ENCODE peak calls at places on chromosomes 2 and 18, in four cellular contexts. U, O, R and L are unnamed samples.

GRCh38 chr2:216017365-216017764 is 4.0 kb upstream of the MREG start:
- DNase-seq in U (peak; percentile 68), O (no peak), R (no peak), L (no peak)

GRCh38 chr2:170505631-170506270 is 209.4 kb upstream of the SP5 start:
- DNase-seq in U (no peak), O (peak; percentile 71), R (no peak), L (no peak)

GRCh38 chr2:53512071-53512841 is 255.3 kb upstream of the CHAC2 start:
- DNase-seq in U (no peak), O (no peak), R (no peak), L (no peak)

GRCh38 chr18:62280058-62280457 is 45.1 kb upstream of the TNFRSF11A start:
- DNase-seq in U (no peak), O (no peak), R (no peak), L (no peak)

GRCh38 chr2:223008162-223008561 is 43.8 kb upstream of the KCNE4 start:
- DNase-seq in U (no peak), O (no peak), R (no peak), L (no peak)

GRCh38 chr2:119598576-119598975 is 54.3 kb downstream of the CFAP221 start:
- DNase-seq in U (no peak), O (no peak), R (no peak), L (no peak)

GRCh38 chr2:110993557-110994231 is 127.0 kb upstream of the BCL2L11 start:
- DNase-seq in U (no peak), O (no peak), R (no peak), L (no peak)

GRCh38 chr2:18924905-18925691 is 335.7 kb upstream of the NT5C1B start:
- DNase-seq in U (no peak), O (no peak), R (no peak), L (no peak)

GRCh38 chr2:74719066-74719465 is 65.0 kb downstream of the SEMA4F start:
- DNase-seq in U (no peak), O (no peak), R (no peak), L (no peak)

GRCh38 chr18:77129150-77129551 is 3.4 kb downstream of the MBP start:
- DNase-seq in U (no peak), O (no peak), R (no peak), L (no peak)

GRCh38 chr2:150046211-150046610 is 441.3 kb downstream of the RND3 start:
- DNase-seq in U (no peak), O (no peak), R (no peak), L (no peak)

GRCh38 chr18:44681611-44682010 is 923 bp downstream of the SETBP1 start:
- DNase-seq in U (no peak), O (no peak), R (no peak), L (no peak)

GRCh38 chr2:43312751-43313641 is 86.6 kb upstream of the ZFP36L2 start:
- DNase-seq in U (no peak), O (no peak), R (no peak), L (no peak)

GRCh38 chr2:217551229-217551909 is 451.4 kb downstream of the TNS1 start:
- DNase-seq in U (no peak), O (no peak), R (no peak), L (no peak)

GRCh38 chr2:190867182-190867581 is 13.4 kb upstream of the GLS start:
- DNase-seq in U (no peak), O (no peak), R (no peak), L (no peak)

GRCh38 chr2:216006164-216006663 is 7.1 kb downstream of the MREG start:
- DNase-seq in U (peak; percentile 73), O (no peak), R (no peak), L (no peak)

GRCh38 chr2:168920504-168921157 is 19.5 kb downstream of the G6PC2 start:
- DNase-seq in U (no peak), O (no peak), R (peak; percentile 13), L (no peak)

GRCh38 chr18:44625367-44625766 is 55.3 kb upstream of the SETBP1 start:
- DNase-seq in U (no peak), O (no peak), R (no peak), L (no peak)

GRCh38 chr18:58937913-58938312 is 73.2 kb downstream of the ZNF532 start:
- DNase-seq in U (no peak), O (no peak), R (no peak), L (no peak)

GRCh38 chr2:44135307-44135706 is 33.4 kb upstream of the PPM1B start:
- DNase-seq in U (no peak), O (no peak), R (no peak), L (no peak)

GRCh38 chr2:198309673-198310280 is 505.4 kb downstream of the PLCL1 start:
- DNase-seq in U (no peak), O (no peak), R (peak; percentile 37), L (no peak)

GRCh38 chr2:101479328-101479727 is 4.4 kb upstream of the RFX8 start:
- DNase-seq in U (no peak), O (no peak), R (no peak), L (no peak)

GRCh38 chr2:141021109-141021508 is 1109.7 kb downstream of the LRP1B start:
- DNase-seq in U (no peak), O (no peak), R (no peak), L (no peak)

GRCh38 chr18:69082497-69082896 is 284.6 kb downstream of the CCDC102B start:
- DNase-seq in U (no peak), O (no peak), R (no peak), L (no peak)

GRCh38 chr2:37283207-37283606 is 41.4 kb downstream of the PRKD3 start:
- DNase-seq in U (no peak), O (no peak), R (no peak), L (no peak)

GRCh38 chr18:48172226-48173006 is 236.8 kb downstream of the ZBTB7C start:
- DNase-seq in U (no peak), O (no peak), R (no peak), L (no peak)

GRCh38 chr2:42234056-42234455 is 64.9 kb downstream of the EML4 start:
- DNase-seq in U (no peak), O (no peak), R (no peak), L (no peak)

GRCh38 chr2:196176142-196176738 is 4.9 kb upstream of the STK17B start:
- DNase-seq in U (peak; percentile 94), O (no peak), R (no peak), L (peak; percentile 13)

GRCh38 chr2:42195559-42195958 is 26.4 kb downstream of the EML4 start:
- DNase-seq in U (no peak), O (no peak), R (peak; percentile 41), L (no peak)

GRCh38 chr18:3607309-3608098 is 157.5 kb downstream of the TGIF1 start:
- DNase-seq in U (no peak), O (no peak), R (no peak), L (no peak)

GRCh38 chr2:217113496-217113895 is 253.6 kb upstream of the TNP1 start:
- DNase-seq in U (no peak), O (no peak), R (no peak), L (no peak)

DNA sequence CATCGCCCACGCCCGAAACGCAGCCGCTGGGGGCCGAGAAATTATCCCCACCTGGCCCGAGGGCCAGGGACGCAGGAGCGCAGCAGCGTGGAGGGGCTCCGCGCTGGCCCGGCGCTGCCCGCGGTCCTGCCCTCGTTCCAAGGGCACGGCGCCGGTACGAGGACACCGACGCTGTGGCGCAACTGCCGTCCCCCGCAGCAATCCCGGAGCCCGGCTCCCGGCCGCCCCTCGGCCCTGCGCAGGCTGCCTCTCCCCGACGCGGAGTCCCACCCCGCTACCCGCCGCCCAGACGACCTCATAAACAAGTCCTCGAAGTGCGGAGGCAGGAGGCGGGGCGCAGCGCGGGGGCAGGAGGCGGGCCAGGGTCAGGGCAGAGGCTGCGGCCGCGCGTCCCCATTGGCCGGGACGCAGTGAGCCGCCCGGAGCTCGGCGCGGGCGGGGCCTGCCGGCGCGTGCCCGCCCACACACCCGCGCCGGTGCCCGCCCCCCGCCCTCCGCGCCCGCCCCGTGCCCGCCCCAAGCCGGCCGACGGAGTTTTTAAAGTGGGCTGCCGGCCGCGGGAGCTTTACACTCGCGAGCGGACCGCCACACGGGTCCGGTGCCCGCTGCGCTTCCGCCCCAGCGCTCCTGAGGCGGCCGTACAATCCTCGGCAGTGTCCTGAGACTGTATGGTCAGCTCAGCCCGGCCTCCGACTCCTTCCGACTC is at the start of gene EPAS1:
- DNase-seq in U (peak; percentile 8), O (peak; percentile 98), R (no peak), L (peak; percentile 50)
- TF ChIP-seq POLR2A in U (no peak), O (peak; percentile 98), R (no peak), L (peak; percentile 86)

GRCh38 chr2:161133366-161133765 is 26.9 kb upstream of the TANK start:
- DNase-seq in U (no peak), O (no peak), R (no peak), L (no peak)

GRCh38 chr2:161134547-161135518 is 25.4 kb upstream of the TANK start:
- DNase-seq in U (no peak), O (no peak), R (peak; percentile 56), L (no peak)

GRCh38 chr2:161136194-161136593 is 24.0 kb upstream of the TANK start:
- DNase-seq in U (no peak), O (no peak), R (no peak), L (no peak)

GRCh38 chr2:161139098-161139987 is 20.9 kb upstream of the TANK start:
- DNase-seq in U (no peak), O (no peak), R (no peak), L (no peak)

DNA sequence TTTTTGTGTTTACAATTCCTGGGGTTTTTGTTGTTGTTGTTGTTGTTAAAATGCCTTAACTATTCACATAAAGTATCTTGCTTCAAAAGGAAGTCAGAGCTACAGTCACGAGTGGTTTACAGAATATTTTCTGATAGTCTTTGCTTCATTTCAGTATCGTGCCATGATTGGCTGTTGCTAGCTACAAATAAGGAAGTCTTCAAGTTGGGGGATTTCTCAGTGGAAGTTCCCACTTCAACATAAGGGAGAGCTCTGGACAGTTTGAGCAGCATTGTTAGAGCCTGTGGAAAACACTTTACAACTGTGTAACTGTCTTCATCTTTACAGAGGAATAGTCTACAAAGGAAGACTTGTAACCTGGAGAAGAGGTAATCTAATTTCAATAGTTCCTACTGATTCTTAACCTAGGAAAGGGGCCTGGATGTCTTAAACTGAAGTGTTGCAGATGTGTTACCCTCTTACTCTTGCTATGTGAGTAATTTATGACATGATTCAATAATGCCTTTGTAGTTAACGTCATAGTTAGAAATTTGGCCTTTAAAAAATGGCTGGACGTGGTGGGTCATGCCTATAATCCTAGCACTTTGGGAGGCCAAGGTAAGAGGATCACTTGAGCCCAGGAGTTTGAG is 23.4 kb upstream of the TANK start:
- DNase-seq in U (peak; percentile 87), O (no peak), R (peak; percentile 44), L (no peak)
- H3K4me3 ChIP-seq in U (peak overlapping the region; percentile 81), O (peak overlapping the region; percentile 29), R (peak overlapping the region; percentile 49), L (peak overlapping the region; percentile 25)

DNA sequence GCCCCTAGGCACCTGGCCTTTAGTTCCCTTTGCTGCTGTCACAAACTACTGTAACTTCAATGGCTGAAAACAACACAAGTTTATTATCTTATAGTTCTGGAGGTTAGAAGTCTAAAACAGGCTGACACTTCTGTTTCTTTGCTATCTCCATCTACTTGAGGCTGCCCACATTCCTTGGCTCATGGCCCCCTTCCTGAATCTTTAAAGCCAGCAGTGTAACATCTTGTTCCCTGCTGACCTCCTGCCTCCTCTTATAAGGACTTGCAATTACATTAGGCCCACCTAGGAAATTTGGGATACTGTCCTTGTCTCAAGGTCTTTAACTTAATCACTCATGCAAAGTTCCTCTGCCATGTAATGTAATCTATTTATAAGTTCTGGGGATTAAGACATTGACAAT is 6.5 kb downstream of the SMYD1 start:
- DNase-seq in U (no peak), O (no peak), R (no peak), L (no peak)
- H3K27ac ChIP-seq in U (no peak overlapping the region), O (peak overlapping the region; percentile 55), R (no peak overlapping the region), L (no peak overlapping the region)

GRCh38 chr2:27494284-27494943 is 586 bp downstream of the FNDC4 start:
- DNase-seq in U (no peak), O (peak; percentile 65), R (no peak), L (no peak)
- TF ChIP-seq POLR2A in U (no peak), O (no peak), R (no peak), L (no peak)